ENCODE peak calls at places on chromosomes 7 and 10, in seven cellular contexts. Y is upper lobe of right lung, W is NCI-H524 treated with DMSO at 0.1 percent for 48 hours, K is GM12865, L is osteocyte, E is T-helper 9 cell, T is GM03348. B is an unnamed sample.
A peak's percentile ranks its signal among the peaks of the same experiment; 100 is the strongest.

GRCh38 chr10:46536171-46536570 is 20.3 kb downstream of the GPRIN2 start:
- DNase-seq in Y (peak; percentile 63), W (no peak), K (no peak), L (no peak), E (no peak), T (no peak), B (no peak)

GRCh38 chr7:30136339-30136738 is 1.6 kb downstream of the MTURN start:
- DNase-seq in Y (peak; percentile 68), W (no peak), K (no peak), L (no peak), E (no peak), T (no peak), B (no peak)

GRCh38 chr7:66522518-66522917 is 106.2 kb upstream of the KCTD7 start:
- DNase-seq in Y (no peak), W (no peak), K (peak; percentile 32), L (no peak), E (no peak), T (peak; percentile 41), B (no peak)

GRCh38 chr10:82982110-82982608 is 1107.2 kb downstream of the NRG3 start:
- DNase-seq in Y (no peak), W (no peak), K (no peak), L (no peak), E (no peak), T (peak; percentile 82), B (no peak)

GRCh38 chr10:112139176-112139575 is 44.4 kb downstream of the GPAM start:
- DNase-seq in Y (no peak), W (no peak), K (no peak), L (no peak), E (no peak), T (no peak), B (no peak)

GRCh38 chr10:24381235-24382010 is 172.5 kb downstream of the KIAA1217 start:
- DNase-seq in Y (no peak), W (peak; percentile 33), K (no peak), L (no peak), E (no peak), T (no peak), B (no peak)

GRCh38 chr10:77299257-77299656 is 338.4 kb downstream of the KCNMA1 start:
- DNase-seq in Y (no peak), W (no peak), K (no peak), L (no peak), E (no peak), T (no peak), B (no peak)

GRCh38 chr10:98420786-98421185 is 5.8 kb upstream of the PYROXD2 start:
- DNase-seq in Y (no peak), W (no peak), K (no peak), L (no peak), E (no peak), T (no peak), B (no peak)

GRCh38 chr7:12683678-12684077 is 3.8 kb upstream of the ARL4A start:
- DNase-seq in Y (no peak), W (no peak), K (no peak), L (no peak), E (no peak), T (peak; percentile 35), B (no peak)

GRCh38 chr7:36283711-36284130 is 105.9 kb upstream of the ANLN start:
- DNase-seq in Y (peak; percentile 85), W (no peak), K (peak; percentile 76), L (no peak), E (no peak), T (no peak), B (peak; percentile 65)

GRCh38 chr7:80783688-80784327 is 135.0 kb downstream of the SEMA3C start:
- DNase-seq in Y (no peak), W (no peak), K (no peak), L (no peak), E (no peak), T (no peak), B (no peak)

GRCh38 chr10:69479737-69480412 is 28.6 kb downstream of the TSPAN15 start:
- DNase-seq in Y (no peak), W (no peak), K (no peak), L (no peak), E (no peak), T (peak; percentile 64), B (no peak)

GRCh38 chr7:128831994-128832879 is 2.0 kb downstream of the FLNC start:
- DNase-seq in Y (peak; percentile 60), W (peak; percentile 41), K (no peak), L (no peak), E (no peak), T (peak; percentile 62), B (no peak)

GRCh38 chr7:43758861-43759683 is 592 bp downstream of the BLVRA start:
- DNase-seq in Y (no peak), W (no peak), K (peak; percentile 62), L (peak; percentile 89), E (peak; percentile 34), T (peak; percentile 79), B (peak; percentile 52)

GRCh38 chr10:1194161-1194560 is 138.0 kb downstream of the WDR37 start:
- DNase-seq in Y (peak; percentile 12), W (no peak), K (no peak), L (no peak), E (no peak), T (no peak), B (no peak)

GRCh38 chr10:110335314-110336064 is 30.8 kb upstream of the SMNDC1 start:
- DNase-seq in Y (no peak), W (no peak), K (no peak), L (no peak), E (no peak), T (no peak), B (no peak)

GRCh38 chr10:48266528-48266927 is 8.0 kb downstream of the FRMPD2 start:
- DNase-seq in Y (no peak), W (no peak), K (peak; percentile 39), L (no peak), E (no peak), T (no peak), B (no peak)

GRCh38 chr7:73741600-73741999 is 3.0 kb upstream of the ABHD11 start:
- DNase-seq in Y (no peak), W (peak; percentile 28), K (no peak), L (no peak), E (no peak), T (no peak), B (peak; percentile 26)

GRCh38 chr7:33946094-33946699 is 40.9 kb downstream of the BMPER start:
- DNase-seq in Y (no peak), W (no peak), K (no peak), L (no peak), E (no peak), T (no peak), B (no peak)

GRCh38 chr7:12942599-12942998 is 255.2 kb downstream of the ARL4A start:
- DNase-seq in Y (no peak), W (peak; percentile 37), K (no peak), L (no peak), E (no peak), T (no peak), B (no peak)

GRCh38 chr10:116207180-116207579 is 65.8 kb downstream of the GFRA1 start:
- DNase-seq in Y (no peak), W (no peak), K (no peak), L (no peak), E (no peak), T (no peak), B (no peak)

GRCh38 chr10:23293145-23293724 is 51.4 kb downstream of the C10orf67 start:
- DNase-seq in Y (no peak), W (no peak), K (peak; percentile 47), L (no peak), E (no peak), T (peak; percentile 13), B (peak; percentile 45)

GRCh38 chr10:23065549-23065948 is 29.8 kb upstream of the MSRB2 start:
- DNase-seq in Y (peak; percentile 79), W (no peak), K (no peak), L (peak; percentile 70), E (no peak), T (peak; percentile 90), B (no peak)

B was measured in GM10248.